ENCODE peak calls at places on chromosomes 1 and 21, in eight cellular contexts. G, H, O, T, S, I, C and Q are unnamed samples. For H3K4me1, the result is how much of the 10 kb centered on the place peaks cover.

GRCh38 chr1:167221126-167221803 is 579 bp downstream of the POU2F1 start:
- DNase-seq in G (no peak), H (peak), O (peak), T (peak), S (no peak), I (peak), C (no peak), Q (peak)

GRCh38 chr21:42315296-42315891 is at the start of gene TFF3:
- DNase-seq in G (no peak), H (peak), O (no peak), T (no peak), S (peak), I (no peak), C (no peak), Q (no peak)

GRCh38 chr1:33379631-33380354 is 51.1 kb downstream of the PHC2 start:
- DNase-seq in G (no peak), H (no peak), O (no peak), T (no peak), S (no peak), I (no peak), C (no peak), Q (no peak)

GRCh38 chr1:71717186-71717585 is 565.2 kb downstream of the NEGR1 start:
- DNase-seq in G (no peak), H (no peak), O (no peak), T (no peak), S (no peak), I (no peak), C (no peak), Q (no peak)

GRCh38 chr1:201749059-201749458 is 79.9 kb upstream of the IPO9 start:
- DNase-seq in G (no peak), H (no peak), O (no peak), T (no peak), S (no peak), I (no peak), C (no peak), Q (no peak)

GRCh38 chr1:165954940-165955339 is 127.5 kb downstream of the UCK2 start:
- DNase-seq in G (no peak), H (no peak), O (no peak), T (peak), S (no peak), I (no peak), C (no peak), Q (no peak)

GRCh38 chr1:46515576-46515975 is 25.9 kb downstream of the DMBX1 start:
- DNase-seq in G (no peak), H (no peak), O (no peak), T (no peak), S (no peak), I (no peak), C (no peak), Q (no peak)

GRCh38 chr1:183543619-183544204 is 46.5 kb downstream of the NCF2 start:
- DNase-seq in G (no peak), H (peak), O (no peak), T (no peak), S (peak), I (no peak), C (no peak), Q (no peak)

GRCh38 chr1:24770891-24771290 is 25.6 kb downstream of the CLIC4 start:
- DNase-seq in G (no peak), H (no peak), O (no peak), T (no peak), S (no peak), I (no peak), C (no peak), Q (no peak)

GRCh38 chr1:209569445-209570207 is 13.9 kb upstream of the CAMK1G start:
- DNase-seq in G (peak), H (peak), O (peak), T (peak), S (peak), I (peak), C (peak), Q (peak)

GRCh38 chr1:176801553-176802020 is 338.6 kb downstream of the PAPPA2 start:
- DNase-seq in G (peak), H (peak), O (peak), T (peak), S (no peak), I (no peak), C (no peak), Q (no peak)

GRCh38 chr1:102879439-102879993 is 228.8 kb downstream of the COL11A1 start:
- DNase-seq in G (no peak), H (no peak), O (no peak), T (no peak), S (peak), I (no peak), C (no peak), Q (no peak)

DNA sequence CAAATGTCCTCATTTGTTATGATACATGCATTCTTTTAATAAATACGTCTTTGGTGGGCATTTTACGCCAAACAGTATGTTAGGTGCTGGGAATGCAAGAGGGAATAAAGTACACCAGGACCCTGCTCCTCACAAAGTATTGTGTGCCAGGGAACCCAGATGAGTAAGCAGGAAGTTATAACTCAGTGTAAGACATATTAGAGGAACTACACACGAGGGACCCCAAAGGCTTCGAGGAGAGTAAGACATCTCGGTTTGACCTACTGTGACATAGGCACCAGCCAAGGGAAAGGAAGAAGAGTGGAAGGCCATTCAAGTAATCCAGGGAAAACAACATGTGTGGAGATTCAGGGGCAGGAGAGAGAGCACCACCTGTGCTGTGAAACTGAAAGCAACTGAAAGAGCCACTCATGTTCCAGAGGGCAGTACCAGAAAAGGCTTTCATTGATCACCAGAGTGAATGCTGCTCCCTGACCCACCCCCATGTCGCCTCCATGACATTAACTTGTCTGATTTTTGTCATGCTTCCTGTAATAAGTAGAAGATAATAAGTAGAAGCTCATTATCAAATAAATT is 542.5 kb upstream of the PKN2 start:
- DNase-seq in G (no peak), H (no peak), O (no peak), T (no peak), S (no peak), I (no peak), C (no peak), Q (no peak)
- H3K4me1 ChIP-seq in G (under half), H (under half), O (under half), T (under half), S (under half), I (under half), C (under half), Q (under half)

DNA sequence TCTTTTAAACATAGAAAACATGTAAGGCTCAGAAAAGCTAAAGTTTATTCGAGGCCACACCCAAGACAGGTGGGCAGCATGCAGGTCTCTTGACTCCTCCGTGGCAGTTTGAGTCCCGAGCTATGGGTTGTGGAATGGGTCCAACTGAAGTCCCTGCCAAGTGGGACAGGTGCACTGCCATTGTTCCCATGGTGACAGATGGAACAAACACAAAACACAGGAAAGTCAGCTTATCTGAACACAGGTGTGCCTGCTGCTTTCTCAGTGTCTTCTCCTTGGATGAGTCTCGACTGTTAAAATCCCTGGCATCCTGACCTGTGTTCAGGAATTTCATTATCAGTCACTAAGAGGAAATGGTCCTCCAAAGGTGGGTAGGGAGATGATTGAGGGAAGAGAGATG is 99.0 kb upstream of the RAB4A start:
- DNase-seq in G (no peak), H (no peak), O (no peak), T (no peak), S (no peak), I (no peak), C (no peak), Q (no peak)
- TF ChIP-seq CTCF in G (no peak), H (no peak), O (no peak), T (no peak), S (no peak), I (no peak), C (no peak), Q (no peak)

GRCh38 chr1:8517579-8518489 is 199.9 kb downstream of the SLC45A1 start:
- DNase-seq in G (no peak), H (no peak), O (no peak), T (no peak), S (no peak), I (no peak), C (no peak), Q (no peak)
- H3K27ac ChIP-seq in G (peak), H (peak), O (peak), T (no peak), S (no peak), I (no peak), C (no peak), Q (no peak)

GRCh38 chr1:29655145-29655544 is 418.8 kb downstream of the PTPRU start:
- DNase-seq in G (no peak), H (no peak), O (no peak), T (no peak), S (no peak), I (no peak), C (no peak), Q (no peak)
- H3K4me1 ChIP-seq in G (under half), H (under half), O (under half), T (under half), S (under half), I (under half), C (under half), Q (under half)

GRCh38 chr1:170200161-170200560 is 54.4 kb downstream of the NTMT2 start:
- DNase-seq in G (no peak), H (peak), O (no peak), T (no peak), S (no peak), I (no peak), C (no peak), Q (no peak)

GRCh38 chr1:170198584-170198983 is 52.8 kb downstream of the NTMT2 start:
- DNase-seq in G (no peak), H (no peak), O (no peak), T (no peak), S (no peak), I (no peak), C (no peak), Q (no peak)

GRCh38 chr1:170203693-170204092 is 57.9 kb downstream of the NTMT2 start:
- DNase-seq in G (no peak), H (no peak), O (no peak), T (no peak), S (no peak), I (no peak), C (no peak), Q (no peak)

GRCh38 chr1:170198090-170198489 is 52.3 kb downstream of the NTMT2 start:
- DNase-seq in G (no peak), H (no peak), O (no peak), T (no peak), S (no peak), I (no peak), C (no peak), Q (no peak)

DNA sequence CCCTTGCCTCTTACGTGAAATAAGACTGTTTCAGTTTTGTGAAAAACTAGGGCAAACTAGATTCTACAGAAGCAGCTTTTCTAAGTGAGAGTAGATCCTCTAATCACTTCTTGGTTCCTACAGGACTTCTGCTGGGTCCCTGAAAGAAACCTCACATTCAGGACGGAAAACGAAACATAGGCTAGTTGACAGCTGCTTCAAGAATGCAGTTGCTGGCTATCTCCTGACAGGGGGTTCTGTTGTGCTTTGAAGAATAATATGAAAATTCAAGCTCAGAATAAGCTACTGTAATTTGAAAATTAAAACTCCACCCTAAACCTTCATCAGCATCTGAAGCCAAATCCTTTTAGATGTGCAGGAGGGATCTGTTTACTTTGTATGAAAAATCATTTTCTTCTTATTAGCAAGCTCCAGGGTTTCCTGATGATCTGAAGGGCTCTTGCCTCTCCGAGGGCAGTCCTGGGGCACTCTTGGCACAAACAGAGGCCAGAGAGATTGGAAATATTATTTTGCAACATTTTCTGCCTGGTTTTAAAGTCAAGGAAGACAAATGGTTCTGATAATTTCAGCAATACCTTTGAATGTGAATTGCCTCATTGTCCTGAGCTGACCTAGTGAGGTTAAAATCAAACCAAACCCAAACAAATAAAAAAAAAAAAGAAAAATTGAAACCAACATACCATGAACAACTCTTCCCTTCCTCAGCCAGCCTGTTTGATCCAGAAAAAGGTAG is 55.1 kb downstream of the NTMT2 start:
- DNase-seq in G (no peak), H (no peak), O (no peak), T (no peak), S (no peak), I (no peak), C (no peak), Q (no peak)
- TF ChIP-seq CTCF in G (no peak), H (no peak), O (no peak), T (no peak), S (no peak), I (no peak), C (no peak), Q (no peak)

DNA sequence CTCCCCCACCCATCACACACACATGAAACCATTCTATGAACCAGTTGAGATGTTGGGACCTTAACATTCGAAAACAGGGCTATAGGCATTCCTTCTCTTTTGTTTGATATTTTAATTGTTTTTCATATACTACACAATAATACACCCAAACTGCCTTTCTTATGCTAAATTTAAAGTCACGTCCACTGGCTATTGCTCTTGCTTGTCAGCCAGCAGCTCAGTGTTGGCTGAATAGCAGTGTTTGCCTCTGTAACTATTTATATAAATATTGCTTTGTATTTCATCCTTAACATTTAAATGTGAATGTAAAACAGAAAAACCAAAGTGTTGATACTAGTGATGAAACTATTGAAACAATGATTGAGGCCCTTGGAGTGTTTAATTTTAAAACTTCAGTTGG is 234.4 kb upstream of the KCNK2 start:
- DNase-seq in G (no peak), H (no peak), O (no peak), T (no peak), S (no peak), I (no peak), C (no peak), Q (no peak)
- H3K27ac ChIP-seq in G (no peak), H (no peak), O (no peak), T (no peak), S (no peak), I (no peak), C (no peak), Q (no peak)

GRCh38 chr1:230166366-230167132 is 99.5 kb downstream of the GALNT2 start:
- DNase-seq in G (no peak), H (no peak), O (no peak), T (no peak), S (no peak), I (no peak), C (no peak), Q (no peak)
- H3K4me1 ChIP-seq in G (under half), H (under half), O (half or more), T (under half), S (under half), I (under half), C (under half), Q (under half)